ENCODE peak calls at places on chromosomes 4 and X, in seven cellular contexts. Q is endothelial cell of umbilical vein, G is heart right ventricle, U is thoracic aorta, W is H9, K is astrocyte, X is OCI-LY7. M is an unnamed sample.

GRCh38 chr4:176789955-176790354 is 2.8 kb downstream of the VEGFC start:
- DNase-seq in Q (peak; percentile 81), G (no peak), U (no peak), W (no peak), K (peak; percentile 56), X (peak; percentile 17), M (peak; percentile 76)

GRCh38 chrX:133654801-133655200 is 239.5 kb upstream of the GPC4 start:
- DNase-seq in Q (no peak), G (no peak), U (no peak), W (no peak), K (peak; percentile 34), X (no peak), M (no peak)

GRCh38 chr4:38560763-38561558 is 103.0 kb upstream of the KLF3 start:
- DNase-seq in Q (no peak), G (no peak), U (no peak), W (no peak), K (no peak), X (no peak), M (no peak)

GRCh38 chr4:107037188-107037587 is 1.1 kb upstream of the DKK2 start:
- DNase-seq in Q (peak; percentile 43), G (peak; percentile 22), U (no peak), W (peak; percentile 81), K (peak; percentile 18), X (no peak), M (peak; percentile 28)

GRCh38 chr4:182856862-182857261 is 60.3 kb downstream of the DCTD start:
- DNase-seq in Q (no peak), G (no peak), U (no peak), W (no peak), K (no peak), X (no peak), M (no peak)

GRCh38 chrX:66553973-66554372 is 84.9 kb downstream of the EDA2R start:
- DNase-seq in Q (no peak), G (no peak), U (no peak), W (no peak), K (no peak), X (no peak), M (no peak)

GRCh38 chr4:70903282-70903603 is 1.1 kb downstream of the MOB1B start:
- DNase-seq in Q (peak; percentile 63), G (no peak), U (no peak), W (no peak), K (no peak), X (no peak), M (no peak)

GRCh38 chrX:68720851-68721250 is 73.4 kb downstream of the STARD8 start:
- DNase-seq in Q (no peak), G (no peak), U (no peak), W (no peak), K (no peak), X (no peak), M (no peak)

GRCh38 chr4:126213996-126214395 is 899.2 kb downstream of the FAT4 start:
- DNase-seq in Q (no peak), G (no peak), U (no peak), W (no peak), K (no peak), X (no peak), M (no peak)

GRCh38 chrX:17432158-17432557 is 57.2 kb downstream of the NHS start:
- DNase-seq in Q (no peak), G (no peak), U (no peak), W (no peak), K (no peak), X (no peak), M (no peak)

GRCh38 chrX:22365460-22365859 is 92.7 kb downstream of the CBLL2 start:
- DNase-seq in Q (peak; percentile 65), G (no peak), U (no peak), W (no peak), K (peak; percentile 90), X (no peak), M (peak; percentile 80)
- H3K27ac ChIP-seq in Q (peak overlapping the region; percentile 15), G (no peak overlapping the region), U (no peak overlapping the region), W (no peak overlapping the region), K (peak overlapping the region; percentile 26), X (no peak overlapping the region), M (peak overlapping the region; percentile 58)

GRCh38 chr4:119030536-119030890 is 105.1 kb upstream of the MYOZ2 start:
- DNase-seq in Q (no peak), G (no peak), U (no peak), W (no peak), K (no peak), X (no peak), M (no peak)
- H3K27ac ChIP-seq in Q (no peak overlapping the region), G (no peak overlapping the region), U (peak overlapping the region; percentile 28), W (no peak overlapping the region), K (no peak overlapping the region), X (no peak overlapping the region), M (no peak overlapping the region)

GRCh38 chr4:2396781-2397368 is 21.6 kb downstream of the ZFYVE28 start:
- DNase-seq in Q (no peak), G (no peak), U (no peak), W (no peak), K (no peak), X (no peak), M (no peak)

GRCh38 chr4:2399216-2399615 is 19.2 kb downstream of the ZFYVE28 start:
- DNase-seq in Q (no peak), G (no peak), U (no peak), W (no peak), K (no peak), X (no peak), M (no peak)

GRCh38 chr4:2395584-2395983 is 22.9 kb downstream of the ZFYVE28 start:
- DNase-seq in Q (no peak), G (no peak), U (no peak), W (no peak), K (no peak), X (no peak), M (no peak)

GRCh38 chr4:2399631-2400190 is 18.7 kb downstream of the ZFYVE28 start:
- DNase-seq in Q (no peak), G (no peak), U (no peak), W (no peak), K (no peak), X (no peak), M (no peak)

GRCh38 chr4:2397596-2398379 is 20.7 kb downstream of the ZFYVE28 start:
- DNase-seq in Q (no peak), G (no peak), U (no peak), W (no peak), K (no peak), X (no peak), M (no peak)
- H3K27ac ChIP-seq in Q (no peak overlapping the region), G (no peak overlapping the region), U (no peak overlapping the region), W (no peak overlapping the region), K (no peak overlapping the region), X (no peak overlapping the region), M (no peak overlapping the region)

DNA sequence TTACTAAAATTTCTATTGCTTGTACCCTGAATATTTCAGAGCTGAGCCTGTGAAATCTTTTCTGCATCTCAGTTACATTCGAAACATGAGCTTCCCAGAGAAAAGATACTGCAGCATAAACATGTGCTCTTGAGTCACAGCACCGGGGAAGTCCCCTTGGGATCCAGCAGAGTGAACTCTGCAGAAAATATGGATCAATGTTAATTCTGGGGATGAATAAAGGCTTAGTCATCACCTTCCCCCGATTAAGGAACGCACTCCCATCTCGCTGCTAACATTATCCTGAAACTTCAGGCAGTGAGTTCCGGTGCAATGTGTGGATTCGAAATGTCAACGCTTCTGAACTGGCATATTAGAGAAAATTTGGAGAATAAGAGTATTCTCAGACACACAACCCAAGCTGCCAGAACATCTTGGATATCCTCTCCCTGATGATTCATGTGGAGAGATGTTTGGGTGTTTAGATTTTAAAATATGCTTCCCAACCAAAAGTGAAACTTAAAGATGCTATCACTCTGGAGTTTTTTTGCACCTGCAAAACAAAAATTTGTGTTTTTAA is 90.8 kb downstream of the IRF2 start:
- DNase-seq in Q (peak; percentile 89), G (no peak), U (no peak), W (no peak), K (peak; percentile 95), X (no peak), M (peak; percentile 94)
- H3K27ac ChIP-seq in Q (peak overlapping the region; percentile 71), G (peak overlapping the region; percentile 86), U (peak overlapping the region; percentile 80), W (no peak overlapping the region), K (peak overlapping the region; percentile 86), X (peak overlapping the region; percentile 29), M (peak overlapping the region; percentile 97)

GRCh38 chrX:48476919-48477318 is 920 bp downstream of the FTSJ1 start:
- DNase-seq in Q (no peak), G (no peak), U (no peak), W (no peak), K (no peak), X (no peak), M (no peak)
- H3K27ac ChIP-seq in Q (peak overlapping the region; percentile 56), G (no peak overlapping the region), U (peak overlapping the region; percentile 85), W (no peak overlapping the region), K (peak overlapping the region; percentile 95), X (no peak overlapping the region), M (peak overlapping the region; percentile 86)

DNA sequence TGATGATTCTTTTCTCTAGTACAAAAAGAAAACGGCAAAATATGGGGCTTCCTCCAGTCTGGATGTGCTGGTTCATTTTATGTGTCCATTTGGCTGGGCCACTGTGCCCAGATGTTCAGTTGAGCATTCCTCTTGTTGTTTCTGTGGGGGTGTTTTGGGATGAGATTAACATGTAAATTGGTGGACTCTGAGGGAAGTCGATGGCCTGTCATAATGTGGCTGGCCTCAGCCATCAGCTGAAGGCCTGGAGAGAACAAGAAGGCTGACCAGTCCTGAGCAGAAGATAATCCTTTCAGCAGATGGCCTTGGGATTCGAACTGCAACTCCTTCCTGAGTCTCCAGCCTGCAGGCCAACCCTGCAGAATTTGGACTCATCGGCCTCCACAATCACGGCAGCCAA is 136.7 kb downstream of the EVC2 start:
- DNase-seq in Q (no peak), G (no peak), U (no peak), W (no peak), K (no peak), X (no peak), M (no peak)
- H3K27ac ChIP-seq in Q (no peak overlapping the region), G (no peak overlapping the region), U (no peak overlapping the region), W (no peak overlapping the region), K (no peak overlapping the region), X (no peak overlapping the region), M (no peak overlapping the region)

DNA sequence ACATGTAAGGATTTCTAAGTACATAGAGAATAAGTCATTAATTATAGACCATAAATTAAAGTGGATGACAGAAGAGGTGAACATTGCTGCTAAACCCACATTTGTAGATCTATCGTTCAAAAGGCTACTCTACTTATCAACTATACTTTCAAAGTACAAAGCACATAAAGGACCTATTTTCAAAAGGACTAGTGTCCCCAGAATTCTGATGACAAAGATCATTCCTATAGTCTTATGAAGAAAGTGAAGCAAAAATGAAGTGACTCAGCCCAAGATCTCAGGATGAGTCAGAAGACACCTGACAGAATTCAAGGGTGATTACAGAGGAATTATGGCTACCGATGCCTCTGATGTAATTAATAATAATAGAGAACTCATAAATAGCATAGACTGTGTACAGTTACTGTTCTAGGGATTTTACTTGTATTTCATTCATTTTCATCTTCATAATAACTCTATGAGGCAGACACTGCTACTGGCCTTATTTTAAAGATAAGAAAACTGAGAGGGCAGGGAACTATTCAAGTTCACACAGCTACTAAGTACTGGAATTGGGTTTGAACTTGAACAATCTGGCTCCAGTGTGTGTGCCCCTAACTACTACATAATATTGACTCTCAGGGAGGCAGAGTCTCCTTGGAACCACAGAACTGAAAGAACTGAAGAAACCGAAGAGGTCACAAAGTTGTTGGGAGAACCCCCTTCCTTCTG is 17.1 kb downstream of the USP46 start:
- DNase-seq in Q (peak; percentile 66), G (no peak), U (no peak), W (no peak), K (peak; percentile 65), X (no peak), M (peak; percentile 41)
- H3K27ac ChIP-seq in Q (peak overlapping the region; percentile 83), G (no peak overlapping the region), U (peak overlapping the region; percentile 80), W (no peak overlapping the region), K (peak overlapping the region; percentile 64), X (no peak overlapping the region), M (peak overlapping the region; percentile 36)